ENCODE peak calls at places on chromosomes 13 and 19, in four cellular contexts. R is IMR-90, I is astrocyte, V is fibroblast of lung. Y is an unnamed sample.

GRCh38 chr13:24615114-24615513 is 65.1 kb upstream of the ATP12A start:
- DNase-seq in R (no peak), I (no peak), V (no peak), Y (no peak)

GRCh38 chr13:44141725-44142539 is 231.7 kb upstream of the SERP2 start:
- DNase-seq in R (peak), I (peak), V (peak), Y (peak)

GRCh38 chr19:53942001-53942786 is 20.5 kb upstream of the CACNG8 start:
- DNase-seq in R (no peak), I (no peak), V (no peak), Y (peak)

GRCh38 chr13:114108141-114108761 is 24.2 kb downstream of the RASA3 start:
- DNase-seq in R (no peak), I (no peak), V (no peak), Y (peak)

GRCh38 chr13:21481359-21481758 is 22.3 kb upstream of the ZDHHC20 start:
- DNase-seq in R (no peak), I (no peak), V (no peak), Y (no peak)

GRCh38 chr13:21060063-21060826 is 1.1 kb downstream of the LATS2 start:
- DNase-seq in R (peak), I (peak), V (peak), Y (peak)

GRCh38 chr13:25744176-25744575 is 307.6 kb downstream of the SHISA2 start:
- DNase-seq in R (no peak), I (no peak), V (no peak), Y (no peak)

GRCh38 chr19:19579533-19580361 is 38.7 kb downstream of the PBX4 start:
- DNase-seq in R (no peak), I (no peak), V (no peak), Y (no peak)

GRCh38 chr19:51514866-51515481 is 13.4 kb upstream of the SIGLEC12 start:
- DNase-seq in R (peak), I (peak), V (peak), Y (no peak)

GRCh38 chr19:6948884-6949283 is 61.5 kb downstream of the ADGRE1 start:
- DNase-seq in R (no peak), I (no peak), V (no peak), Y (no peak)

GRCh38 chr19:677601-678380 is 1.6 kb downstream of the FSTL3 start:
- DNase-seq in R (no peak), I (peak), V (peak), Y (peak)

GRCh38 chr19:10812902-10813404 is 23.1 kb downstream of the TMED1 start:
- DNase-seq in R (peak), I (peak), V (peak), Y (peak)

GRCh38 chr13:93685900-93686299 is 459.3 kb downstream of the GPC6 start:
- DNase-seq in R (no peak), I (no peak), V (no peak), Y (no peak)

GRCh38 chr13:93674337-93674755 is 447.7 kb downstream of the GPC6 start:
- DNase-seq in R (no peak), I (no peak), V (no peak), Y (no peak)

GRCh38 chr13:93680329-93680728 is 453.7 kb downstream of the GPC6 start:
- DNase-seq in R (no peak), I (no peak), V (no peak), Y (no peak)
- H3K4me3 ChIP-seq in R (no peak), I (no peak), V (no peak), Y (peak)

GRCh38 chr19:17303167-17303939 is at the start of gene ABHD8:
- DNase-seq in R (peak), I (peak), V (peak), Y (peak)
- H3K9ac ChIP-seq in R (peak), I (peak), V (peak), Y (peak)

GRCh38 chr19:3135961-3136683 is at the start of gene GNA15:
- DNase-seq in R (no peak), I (no peak), V (no peak), Y (peak)

GRCh38 chr19:3131168-3131567 is 4.7 kb upstream of the GNA15 start:
- DNase-seq in R (no peak), I (no peak), V (no peak), Y (peak)

GRCh38 chr19:3136684-3137055 is 837 bp downstream of the GNA15 start:
- DNase-seq in R (no peak), I (no peak), V (no peak), Y (peak)

GRCh38 chr19:3133793-3134116 is 2.1 kb upstream of the GNA15 start:
- DNase-seq in R (no peak), I (no peak), V (no peak), Y (peak)

DNA sequence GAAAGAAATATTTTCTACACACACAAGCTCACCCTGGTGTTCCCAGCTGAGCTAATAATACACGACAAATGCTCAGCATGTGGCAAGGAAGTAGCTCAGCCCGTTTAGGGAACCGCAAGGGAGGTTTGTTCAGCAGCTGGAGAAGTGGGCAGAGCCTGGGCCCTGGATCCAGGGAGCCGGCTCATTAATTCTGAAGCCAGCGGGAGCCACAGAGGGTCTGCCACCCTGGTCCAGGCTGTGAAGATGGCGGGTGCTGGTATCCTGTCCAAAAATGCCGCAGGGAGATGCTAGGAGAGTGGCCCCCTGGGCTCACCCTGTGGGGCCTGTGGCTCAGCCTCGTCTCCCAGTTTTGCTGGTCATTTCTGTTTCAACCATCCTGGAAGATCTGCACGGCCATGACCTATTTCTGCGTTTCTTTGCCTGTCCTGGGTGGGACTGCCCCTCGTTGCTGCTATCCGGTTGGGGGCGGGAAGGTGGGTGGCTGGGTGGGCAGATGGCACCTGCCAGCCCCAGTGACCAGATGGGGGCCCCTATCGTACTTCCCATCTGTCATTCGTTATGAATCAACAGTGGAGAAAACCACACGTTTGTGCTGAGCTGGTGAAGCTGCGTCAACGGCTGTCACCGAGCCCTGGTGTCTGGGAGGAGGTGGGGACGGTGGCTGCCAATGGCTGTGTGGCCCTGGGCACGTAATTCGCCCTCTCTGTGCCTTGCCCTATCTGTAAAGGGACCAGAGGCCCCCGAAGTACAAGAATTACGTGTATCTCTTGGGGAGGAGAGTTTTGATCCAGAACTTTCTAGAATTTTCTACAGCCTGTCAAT is 2.7 kb upstream of the GNA15 start:
- DNase-seq in R (peak), I (peak), V (peak), Y (peak)
- H3K4me3 ChIP-seq in R (no peak), I (no peak), V (no peak), Y (no peak)

DNA sequence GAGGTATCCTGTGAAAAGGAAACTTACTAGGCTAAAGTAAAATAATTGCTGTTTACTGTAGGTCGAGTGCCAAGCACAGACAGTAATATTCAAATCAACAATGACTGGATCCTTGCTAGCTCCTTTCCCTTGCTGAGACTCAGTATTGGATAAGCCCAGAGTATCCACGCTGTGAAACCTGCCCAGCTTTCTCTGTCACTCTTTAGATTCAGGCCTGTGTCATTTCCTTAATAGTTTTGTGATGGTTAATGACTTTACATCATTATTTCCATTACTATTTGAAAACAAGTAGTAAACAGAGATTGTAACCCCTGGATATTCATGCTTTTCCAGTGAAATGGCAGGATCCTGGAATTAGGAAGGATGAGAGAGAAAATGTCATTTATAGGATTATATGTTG is 110.7 kb downstream of the LRCH1 start:
- DNase-seq in R (no peak), I (no peak), V (no peak), Y (no peak)
- H3K9ac ChIP-seq in R (no peak), I (no peak), V (no peak), Y (no peak)

GRCh38 chr13:31149604-31150003 is 12.1 kb downstream of the HSPH1 start:
- DNase-seq in R (no peak), I (no peak), V (no peak), Y (no peak)
- H3K4me3 ChIP-seq in R (no peak), I (no peak), V (no peak), Y (no peak)